ENCODE peak calls at places on chromosomes 16 and 17, in nine cellular contexts. F, E, L, M, G, B, U, W and K are unnamed samples.

GRCh38 chr17:43846963-43847369 is at the start of gene CD300LG:
- DNase-seq in L (no peak), U (no peak), G (no peak), E (no peak), W (no peak), B (no peak), F (no peak), M (no peak), K (no peak)

GRCh38 chr17:62089296-62089695 is 24.2 kb upstream of the MED13 start:
- DNase-seq in U (no peak), F (no peak), G (no peak), B (no peak), M (no peak), W (no peak), L (no peak), E (no peak), K (no peak)

GRCh38 chr17:28071891-28072606 is 29.6 kb downstream of the NLK start:
- DNase-seq in G (no peak), U (no peak), L (no peak), M (no peak), E (no peak), F (no peak), W (no peak), B (no peak), K (peak; percentile 68)

GRCh38 chr17:49753959-49754391 is 10.0 kb downstream of the FAM117A start:
- DNase-seq in M (no peak), G (no peak), E (no peak), L (no peak), B (no peak), F (no peak), U (no peak), W (no peak), K (no peak)

GRCh38 chr16:22262460-22262859 is 34.7 kb upstream of the POLR3E start:
- DNase-seq in G (no peak), B (no peak), W (no peak), L (no peak), U (no peak), F (no peak), E (no peak), M (no peak), K (no peak)

GRCh38 chr16:85394511-85395206 is 218.5 kb upstream of the GSE1 start:
- DNase-seq in L (no peak), U (no peak), B (no peak), F (no peak), E (no peak), W (no peak), G (peak; percentile 37), M (no peak), K (peak; percentile 50)

GRCh38 chr16:17590711-17591654 is 120.2 kb upstream of the XYLT1 start:
- DNase-seq in U (no peak), B (no peak), E (no peak), M (no peak), G (no peak), W (no peak), L (peak; percentile 15), F (no peak), K (no peak)

GRCh38 chr17:53032861-53033271 is 789.9 kb upstream of the KIF2B start:
- DNase-seq in F (no peak), U (peak; percentile 59), W (no peak), L (no peak), E (peak; percentile 30), G (peak; percentile 12), B (no peak), M (no peak), K (peak; percentile 43)

GRCh38 chr17:4853195-4853762 is 20.1 kb downstream of the MINK1 start:
- DNase-seq in M (no peak), L (no peak), E (no peak), W (no peak), G (no peak), F (no peak), B (no peak), U (no peak), K (no peak)

GRCh38 chr16:71645450-71645849 is 19.5 kb downstream of the MARVELD3 start:
- DNase-seq in M (no peak), E (no peak), F (peak; percentile 41), B (no peak), W (no peak), L (no peak), G (no peak), U (peak; percentile 42), K (peak; percentile 55)

GRCh38 chr17:78822552-78822951 is 18.1 kb downstream of the USP36 start:
- DNase-seq in L (no peak), F (no peak), U (no peak), M (peak; percentile 71), G (no peak), B (no peak), E (no peak), W (no peak), K (no peak)

GRCh38 chr16:14510939-14511797 is 118.9 kb downstream of the PARN start:
- DNase-seq in M (no peak), L (no peak), U (no peak), W (no peak), B (no peak), F (no peak), G (no peak), E (no peak), K (no peak)

GRCh38 chr17:5784791-5785190 is 200.5 kb upstream of the NLRP1 start:
- DNase-seq in L (no peak), U (no peak), M (no peak), W (no peak), F (no peak), E (no peak), B (no peak), G (no peak), K (no peak)

GRCh38 chr17:64148017-64148631 is 18.2 kb upstream of the ERN1 start:
- DNase-seq in B (no peak), U (peak; percentile 46), M (no peak), W (no peak), G (no peak), E (no peak), F (no peak), L (no peak), K (no peak)

GRCh38 chr17:79027274-79027924 is 3.4 kb downstream of the C1QTNF1 start:
- DNase-seq in F (no peak), M (no peak), L (no peak), U (no peak), W (no peak), B (no peak), E (no peak), G (no peak), K (no peak)

GRCh38 chr16:85675528-85675927 is 13.2 kb downstream of the GINS2 start:
- DNase-seq in W (no peak), U (no peak), G (no peak), F (no peak), B (no peak), L (no peak), M (no peak), E (no peak), K (peak; percentile 61)